ENCODE peak calls at places on chromosomes 2 and 18, in nine cellular contexts. O is nephron progenitor cell; I is endothelial cell of umbilical vein; P is activated CD8-positive, alpha-beta memory T cell treated with anti-CD3 and anti-CD28 coated beads, Interleukin-2, amount 50 U/mL, for 48 hours; T is SW480; E is choroid plexus epithelial cell; G is GM10248; R is T-helper 9 cell; Z is HS-27A. S is an unnamed sample.

GRCh38 chr18:58819051-58819450 is 45.6 kb upstream of the ZNF532 start:
- DNase-seq in O (no peak), I (no peak), P (no peak), T (peak; percentile 39), E (no peak), G (peak; percentile 46), R (no peak), Z (no peak), S (no peak)

GRCh38 chr2:239750929-239751718 is 274.0 kb downstream of the NDUFA10 start:
- DNase-seq in O (no peak), I (no peak), P (peak; percentile 53), T (no peak), E (no peak), G (no peak), R (no peak), Z (no peak), S (no peak)

GRCh38 chr18:46343940-46344372 is 239.8 kb downstream of the HAUS1 start:
- DNase-seq in O (no peak), I (no peak), P (peak; percentile 69), T (no peak), E (no peak), G (peak; percentile 75), R (peak; percentile 28), Z (no peak), S (peak; percentile 28)

GRCh38 chr2:120539937-120540718 is 194.2 kb downstream of the INHBB start:
- DNase-seq in O (peak; percentile 44), I (no peak), P (no peak), T (peak; percentile 75), E (peak; percentile 98), G (no peak), R (no peak), Z (peak; percentile 91), S (peak; percentile 74)

GRCh38 chr18:55076643-55077218 is 117.5 kb upstream of the CCDC68 start:
- DNase-seq in O (no peak), I (no peak), P (no peak), T (no peak), E (no peak), G (no peak), R (no peak), Z (no peak), S (no peak)

GRCh38 chr2:130387804-130388203 is 31.9 kb downstream of the PTPN18 start:
- DNase-seq in O (no peak), I (no peak), P (no peak), T (no peak), E (no peak), G (no peak), R (no peak), Z (no peak), S (no peak)

GRCh38 chr2:175854149-175854548 is 147.9 kb downstream of the LNPK start:
- DNase-seq in O (no peak), I (no peak), P (no peak), T (no peak), E (no peak), G (no peak), R (no peak), Z (no peak), S (no peak)

GRCh38 chr2:104375206-104375605 is 478.7 kb upstream of the POU3F3 start:
- DNase-seq in O (no peak), I (no peak), P (no peak), T (peak; percentile 63), E (no peak), G (no peak), R (no peak), Z (no peak), S (no peak)

GRCh38 chr2:180753809-180754761 is 226.3 kb upstream of the UBE2E3 start:
- DNase-seq in O (no peak), I (peak; percentile 16), P (no peak), T (no peak), E (peak; percentile 48), G (no peak), R (no peak), Z (peak; percentile 23), S (no peak)

GRCh38 chr2:70388128-70388527 is 86.3 kb upstream of the FAM136A start:
- DNase-seq in O (no peak), I (no peak), P (no peak), T (peak; percentile 76), E (no peak), G (no peak), R (no peak), Z (no peak), S (no peak)

GRCh38 chr2:100018794-100019193 is 123.6 kb downstream of the AFF3 start:
- DNase-seq in O (no peak), I (no peak), P (no peak), T (peak; percentile 67), E (peak; percentile 63), G (no peak), R (no peak), Z (no peak), S (no peak)

GRCh38 chr18:24982831-24983230 is 369.1 kb downstream of the ZNF521 start:
- DNase-seq in O (no peak), I (peak; percentile 31), P (no peak), T (no peak), E (no peak), G (no peak), R (no peak), Z (no peak), S (no peak)

GRCh38 chr18:8046421-8046820 is 479.3 kb downstream of the PTPRM start:
- DNase-seq in O (no peak), I (no peak), P (no peak), T (peak; percentile 83), E (peak; percentile 22), G (no peak), R (no peak), Z (no peak), S (no peak)

GRCh38 chr18:79440728-79441127 is 45.0 kb downstream of the NFATC1 start:
- DNase-seq in O (no peak), I (no peak), P (no peak), T (no peak), E (no peak), G (no peak), R (no peak), Z (no peak), S (no peak)

GRCh38 chr18:79200546-79201268 is 131.5 kb downstream of the ATP9B start:
- DNase-seq in O (peak; percentile 21), I (peak; percentile 9), P (no peak), T (no peak), E (peak; percentile 3), G (peak; percentile 59), R (peak; percentile 11), Z (no peak), S (peak; percentile 58)

GRCh38 chr2:54471221-54471711 is 15.1 kb downstream of the SPTBN1 start:
- DNase-seq in O (no peak), I (peak; percentile 65), P (no peak), T (peak; percentile 21), E (peak; percentile 89), G (peak; percentile 39), R (no peak), Z (peak; percentile 93), S (no peak)

GRCh38 chr2:72887836-72888437 is 729 bp downstream of the SPR start:
- DNase-seq in O (peak; percentile 92), I (peak; percentile 84), P (peak; percentile 81), T (peak; percentile 92), E (peak; percentile 85), G (peak; percentile 68), R (peak; percentile 33), Z (peak; percentile 43), S (peak; percentile 92)

GRCh38 chr2:62570861-62571698 is 65.1 kb upstream of the TMEM17 start:
- DNase-seq in O (peak; percentile 28), I (peak; percentile 24), P (peak; percentile 52), T (peak; percentile 86), E (no peak), G (peak; percentile 22), R (no peak), Z (no peak), S (no peak)

GRCh38 chr2:133532919-133533318 is 35.3 kb downstream of the NCKAP5 start:
- DNase-seq in O (no peak), I (no peak), P (no peak), T (peak; percentile 20), E (no peak), G (no peak), R (no peak), Z (peak; percentile 69), S (no peak)

GRCh38 chr2:231457101-231457500 is 7.2 kb downstream of the NCL start:
- DNase-seq in O (no peak), I (no peak), P (no peak), T (no peak), E (peak; percentile 36), G (no peak), R (no peak), Z (no peak), S (no peak)

GRCh38 chr18:74291771-74292540 is at the start of gene CYB5A:
- DNase-seq in O (peak; percentile 99), I (peak; percentile 97), P (peak; percentile 98), T (peak; percentile 83), E (peak; percentile 98), G (peak; percentile 100), R (peak; percentile 98), Z (peak; percentile 76), S (peak; percentile 98)

GRCh38 chr18:13414542-13414941 is 196.0 kb downstream of the LDLRAD4 start:
- DNase-seq in O (no peak), I (no peak), P (no peak), T (no peak), E (no peak), G (no peak), R (no peak), Z (no peak), S (no peak)

GRCh38 chr2:204748286-204748685 is 203.0 kb downstream of the PARD3B start:
- DNase-seq in O (no peak), I (no peak), P (no peak), T (no peak), E (no peak), G (no peak), R (no peak), Z (no peak), S (no peak)

GRCh38 chr2:45498661-45499550 is 112.2 kb downstream of the SRBD1 start:
- DNase-seq in O (no peak), I (no peak), P (no peak), T (no peak), E (no peak), G (no peak), R (no peak), Z (no peak), S (no peak)

GRCh38 chr2:170465241-170465640 is 249.9 kb upstream of the SP5 start:
- DNase-seq in O (no peak), I (no peak), P (no peak), T (no peak), E (peak; percentile 77), G (no peak), R (no peak), Z (peak; percentile 48), S (no peak)

GRCh38 chr18:11809895-11810294 is 41.3 kb upstream of the CHMP1B start:
- DNase-seq in O (no peak), I (no peak), P (no peak), T (no peak), E (no peak), G (no peak), R (no peak), Z (no peak), S (no peak)

GRCh38 chr2:219309278-219309677 is at the start of gene PTPRN:
- DNase-seq in O (no peak), I (no peak), P (no peak), T (no peak), E (peak; percentile 17), G (no peak), R (no peak), Z (no peak), S (no peak)

GRCh38 chr18:25164837-25165791 is 186.9 kb downstream of the ZNF521 start:
- DNase-seq in O (peak; percentile 24), I (peak; percentile 63), P (no peak), T (no peak), E (peak; percentile 61), G (peak; percentile 50), R (no peak), Z (no peak), S (no peak)

GRCh38 chr2:218036371-218036770 is 32.7 kb upstream of the RUFY4 start:
- DNase-seq in O (no peak), I (no peak), P (no peak), T (no peak), E (peak; percentile 23), G (no peak), R (no peak), Z (no peak), S (no peak)

GRCh38 chr2:15956230-15956629 is 15.9 kb downstream of the MYCN start:
- DNase-seq in O (no peak), I (no peak), P (no peak), T (no peak), E (no peak), G (no peak), R (no peak), Z (no peak), S (no peak)

GRCh38 chr2:197878792-197879191 is 74.4 kb downstream of the PLCL1 start:
- DNase-seq in O (no peak), I (peak; percentile 82), P (no peak), T (no peak), E (no peak), G (no peak), R (no peak), Z (no peak), S (no peak)

S was measured in left cardiac atrium.